ENCODE peak calls at places on chromosome 7, in seven cellular contexts. J, K, B, F, M, I and O are unnamed samples.

GRCh38 chr7:40299097-40299496 is 164.3 kb downstream of the SUGCT start:
- DNase-seq in J (no peak), K (peak), B (no peak), F (no peak), M (no peak), I (no peak), O (no peak)

GRCh38 chr7:133436014-133436428 is 183.1 kb downstream of the EXOC4 start:
- DNase-seq in J (no peak), K (peak), B (no peak), F (no peak), M (no peak), I (no peak), O (no peak)

GRCh38 chr7:42831051-42831952 is 80.6 kb downstream of the C7orf25 start:
- DNase-seq in J (no peak), K (peak), B (no peak), F (peak), M (peak), I (peak), O (no peak)

GRCh38 chr7:99693100-99693426 is 13.3 kb upstream of the CYP3A5 start:
- DNase-seq in J (no peak), K (no peak), B (no peak), F (no peak), M (no peak), I (no peak), O (no peak)

GRCh38 chr7:2477447-2478386 is 1.5 kb upstream of the GRIFIN start:
- DNase-seq in J (peak), K (peak), B (peak), F (no peak), M (no peak), I (no peak), O (peak)

GRCh38 chr7:42192072-42192471 is 44.9 kb downstream of the GLI3 start:
- DNase-seq in J (no peak), K (no peak), B (no peak), F (no peak), M (no peak), I (no peak), O (no peak)

GRCh38 chr7:154364156-154364555 is 312.0 kb downstream of the DPP6 start:
- DNase-seq in J (no peak), K (no peak), B (no peak), F (no peak), M (no peak), I (peak), O (no peak)

GRCh38 chr7:2920956-2921708 is 77.0 kb upstream of the GNA12 start:
- DNase-seq in J (no peak), K (peak), B (no peak), F (no peak), M (no peak), I (no peak), O (no peak)

GRCh38 chr7:50994753-50995319 is 212.1 kb upstream of the GRB10 start:
- DNase-seq in J (no peak), K (no peak), B (no peak), F (no peak), M (no peak), I (no peak), O (no peak)

GRCh38 chr7:36224916-36225858 is 72.1 kb downstream of the EEPD1 start:
- DNase-seq in J (no peak), K (no peak), B (no peak), F (no peak), M (no peak), I (no peak), O (no peak)

GRCh38 chr7:12256025-12256570 is 45.0 kb downstream of the TMEM106B start:
- DNase-seq in J (no peak), K (peak), B (no peak), F (no peak), M (no peak), I (no peak), O (no peak)

GRCh38 chr7:122975341-122975740 is 20.2 kb downstream of the TAS2R16 start:
- DNase-seq in J (no peak), K (peak), B (no peak), F (no peak), M (no peak), I (no peak), O (no peak)

GRCh38 chr7:13880789-13881188 is 108.7 kb downstream of the ETV1 start:
- DNase-seq in J (no peak), K (peak), B (no peak), F (no peak), M (no peak), I (no peak), O (no peak)

GRCh38 chr7:142874409-142874808 is 11.1 kb downstream of the TRPV6 start:
- DNase-seq in J (no peak), K (no peak), B (no peak), F (no peak), M (no peak), I (no peak), O (no peak)

GRCh38 chr7:444606-445005 is 75.0 kb downstream of the PDGFA start:
- DNase-seq in J (no peak), K (no peak), B (no peak), F (no peak), M (no peak), I (no peak), O (no peak)

GRCh38 chr7:150898475-150899011 is 46.2 kb downstream of the AOC1 start:
- DNase-seq in J (peak), K (peak), B (peak), F (peak), M (peak), I (peak), O (peak)

GRCh38 chr7:55133630-55134392 is 115.0 kb downstream of the EGFR start:
- DNase-seq in J (no peak), K (peak), B (peak), F (no peak), M (no peak), I (no peak), O (no peak)

GRCh38 chr7:113078321-113078720 is 8.3 kb downstream of the GPR85 start:
- DNase-seq in J (no peak), K (no peak), B (no peak), F (no peak), M (no peak), I (no peak), O (no peak)

GRCh38 chr7:19404912-19405329 is 259.7 kb upstream of the FERD3L start:
- DNase-seq in J (no peak), K (peak), B (no peak), F (no peak), M (no peak), I (peak), O (no peak)

GRCh38 chr7:129829677-129830631 is 122.8 kb downstream of the UBE2H start:
- DNase-seq in J (peak), K (peak), B (peak), F (no peak), M (peak), I (peak), O (peak)

GRCh38 chr7:3924277-3924676 is 623.2 kb downstream of the SDK1 start:
- DNase-seq in J (no peak), K (no peak), B (no peak), F (no peak), M (no peak), I (no peak), O (no peak)